ENCODE peak calls at places on chromosomes 16 and 17, in four cellular contexts. S is PC-9, N is cardiac fibroblast, J is right lobe of liver. Z is an unnamed sample.

GRCh38 chr16:1817276-1817589 is 9.4 kb downstream of the HAGH start:
- DNase-seq in S (no peak), N (no peak), J (no peak), Z (no peak)

GRCh38 chr16:53502331-53503269 is at the start of gene AKTIP:
- DNase-seq in S (peak), N (peak), J (peak), Z (peak)

GRCh38 chr17:74145756-74146155 is 57.7 kb upstream of the RPL38 start:
- DNase-seq in S (no peak), N (no peak), J (no peak), Z (no peak)

GRCh38 chr16:81601008-81601428 is 156.4 kb downstream of the CMIP start:
- DNase-seq in S (no peak), N (peak), J (no peak), Z (no peak)

GRCh38 chr16:56450275-56450889 is 750 bp downstream of the NUDT21 start:
- DNase-seq in S (no peak), N (peak), J (no peak), Z (no peak)

GRCh38 chr16:10895053-10895946 is 18.3 kb downstream of the CIITA start:
- DNase-seq in S (no peak), N (peak), J (no peak), Z (no peak)

GRCh38 chr17:21275579-21276339 is 8.8 kb upstream of the MAP2K3 start:
- DNase-seq in S (peak), N (peak), J (peak), Z (peak)

GRCh38 chr16:4477966-4478365 is 1.8 kb downstream of the HMOX2 start:
- DNase-seq in S (peak), N (peak), J (no peak), Z (no peak)

GRCh38 chr16:25143898-25144297 is 32.4 kb downstream of the LCMT1 start:
- DNase-seq in S (no peak), N (no peak), J (no peak), Z (peak)

GRCh38 chr16:11500720-11501346 is 85.9 kb downstream of the LITAF start:
- DNase-seq in S (no peak), N (no peak), J (no peak), Z (no peak)

GRCh38 chr16:30541502-30542329 is 7.1 kb upstream of the ZNF747 start:
- DNase-seq in S (no peak), N (peak), J (no peak), Z (peak)

GRCh38 chr17:35189291-35189690 is 4.9 kb downstream of the SLC35G3 start:
- DNase-seq in S (no peak), N (peak), J (no peak), Z (no peak)

GRCh38 chr16:76854234-76854633 is 336.8 kb upstream of the MON1B start:
- DNase-seq in S (no peak), N (peak), J (no peak), Z (no peak)

GRCh38 chr17:305090-305976 is 47.3 kb downstream of the RPH3AL start:
- DNase-seq in S (peak), N (no peak), J (no peak), Z (peak)

GRCh38 chr16:54318941-54319340 is 32.4 kb upstream of the IRX3 start:
- DNase-seq in S (peak), N (no peak), J (no peak), Z (no peak)

GRCh38 chr16:85872666-85873561 is 26.0 kb upstream of the IRF8 start:
- DNase-seq in S (no peak), N (no peak), J (no peak), Z (no peak)

GRCh38 chr17:30299000-30299399 is 7.3 kb upstream of the BLMH start:
- DNase-seq in S (no peak), N (peak), J (no peak), Z (no peak)

GRCh38 chr17:1455291-1455747 is 713 bp downstream of the CRK start:
- DNase-seq in S (peak), N (peak), J (peak), Z (peak)

GRCh38 chr17:49727353-49727752 is 19.6 kb upstream of the SLC35B1 start:
- DNase-seq in S (no peak), N (no peak), J (no peak), Z (no peak)

GRCh38 chr16:11586856-11587642 is at the start of gene LITAF:
- DNase-seq in S (no peak), N (peak), J (peak), Z (peak)

GRCh38 chr16:25893332-25893731 is 201.6 kb downstream of the HS3ST4 start:
- DNase-seq in S (no peak), N (no peak), J (no peak), Z (no peak)

GRCh38 chr17:43398724-43399595 is at the start of gene ARL4D:
- DNase-seq in S (peak), N (peak), J (peak), Z (peak)

GRCh38 chr16:78735337-78735736 is 635.9 kb downstream of the WWOX start:
- DNase-seq in S (no peak), N (no peak), J (no peak), Z (no peak)

GRCh38 chr17:79654350-79654959 is 43.6 kb upstream of the RBFOX3 start:
- DNase-seq in S (no peak), N (no peak), J (no peak), Z (no peak)

GRCh38 chr16:15644306-15644961 is 1.5 kb upstream of the MARF1 start:
- DNase-seq in S (no peak), N (no peak), J (no peak), Z (no peak)

GRCh38 chr17:50209472-50210248 is 8.2 kb upstream of the COL1A1 start:
- DNase-seq in S (no peak), N (peak), J (no peak), Z (peak)

GRCh38 chr17:29977836-29978235 is 36.4 kb downstream of the EFCAB5 start:
- DNase-seq in S (no peak), N (peak), J (no peak), Z (no peak)

GRCh38 chr17:82661717-82662683 is 13.8 kb upstream of the WDR45B start:
- DNase-seq in S (no peak), N (no peak), J (no peak), Z (peak)

GRCh38 chr17:65518256-65518655 is 43.2 kb downstream of the AXIN2 start:
- DNase-seq in S (no peak), N (peak), J (no peak), Z (no peak)

GRCh38 chr17:19022747-19023146 is 18.2 kb upstream of the FAM83G start:
- DNase-seq in S (no peak), N (no peak), J (no peak), Z (peak)

GRCh38 chr16:31093132-31093703 is 1.4 kb downstream of the VKORC1 start:
- DNase-seq in S (peak), N (peak), J (peak), Z (no peak)

GRCh38 chr17:81967533-81968395 is 6.8 kb upstream of the NOTUM start:
- DNase-seq in S (no peak), N (peak), J (peak), Z (peak)

GRCh38 chr17:37791434-37791833 is 46.6 kb upstream of the HNF1B start:
- DNase-seq in S (no peak), N (peak), J (no peak), Z (peak)

DNA sequence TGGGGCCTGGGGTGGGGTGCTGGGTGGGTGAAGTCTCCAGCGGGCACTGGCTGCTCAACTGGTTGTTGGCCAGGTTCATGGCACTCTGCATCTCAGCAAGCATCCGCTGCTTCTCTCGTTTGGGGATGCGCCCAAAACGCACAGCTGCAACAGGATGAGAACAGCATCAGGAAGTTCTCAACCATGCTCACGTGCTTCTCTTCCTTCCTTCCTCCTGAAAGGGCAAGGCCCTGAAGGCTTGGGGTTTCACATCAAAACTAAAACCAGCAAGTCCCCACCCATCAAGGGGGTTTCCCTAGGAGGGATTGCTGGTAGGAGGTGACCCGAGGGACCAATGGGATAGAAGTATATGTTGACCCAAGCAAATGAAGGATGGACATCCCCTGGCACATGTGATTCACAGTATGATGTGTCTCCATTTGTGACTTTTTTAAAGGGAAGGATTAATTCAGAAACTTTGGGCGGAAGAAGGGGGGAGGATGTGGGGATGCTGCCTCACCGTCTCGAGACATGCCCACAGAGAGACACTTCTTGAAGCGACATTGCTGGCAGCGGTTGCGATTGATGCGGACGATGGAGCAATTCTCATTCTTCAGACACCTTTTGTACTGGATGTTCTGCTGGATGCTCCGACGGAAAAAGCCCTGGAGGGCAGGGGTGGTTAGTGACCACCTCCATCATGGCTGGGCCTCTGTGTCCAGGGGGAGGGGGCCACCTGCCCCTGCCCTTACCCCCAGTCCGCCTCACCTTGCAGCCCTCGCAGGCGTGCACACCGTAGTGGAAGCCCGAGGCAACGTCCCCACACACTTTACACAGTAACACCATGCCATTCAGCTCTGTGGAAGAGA is 4.2 kb downstream of the NR1D1 start:
- DNase-seq in S (no peak), N (no peak), J (no peak), Z (peak)
- H3K4me3 ChIP-seq in S (no peak), N (no peak), J (no peak), Z (no peak)

GRCh38 chr17:77382966-77383612 is 242.3 kb downstream of the SEC14L1 start:
- DNase-seq in S (no peak), N (peak), J (no peak), Z (no peak)

GRCh38 chr17:77381731-77382130 is 241.0 kb downstream of the SEC14L1 start:
- DNase-seq in S (no peak), N (no peak), J (no peak), Z (no peak)

GRCh38 chr17:77383613-77384608 is 243.1 kb downstream of the SEC14L1 start:
- DNase-seq in S (no peak), N (no peak), J (peak), Z (no peak)

GRCh38 chr17:77381185-77381700 is 240.5 kb downstream of the SEC14L1 start:
- DNase-seq in S (no peak), N (no peak), J (no peak), Z (no peak)

DNA sequence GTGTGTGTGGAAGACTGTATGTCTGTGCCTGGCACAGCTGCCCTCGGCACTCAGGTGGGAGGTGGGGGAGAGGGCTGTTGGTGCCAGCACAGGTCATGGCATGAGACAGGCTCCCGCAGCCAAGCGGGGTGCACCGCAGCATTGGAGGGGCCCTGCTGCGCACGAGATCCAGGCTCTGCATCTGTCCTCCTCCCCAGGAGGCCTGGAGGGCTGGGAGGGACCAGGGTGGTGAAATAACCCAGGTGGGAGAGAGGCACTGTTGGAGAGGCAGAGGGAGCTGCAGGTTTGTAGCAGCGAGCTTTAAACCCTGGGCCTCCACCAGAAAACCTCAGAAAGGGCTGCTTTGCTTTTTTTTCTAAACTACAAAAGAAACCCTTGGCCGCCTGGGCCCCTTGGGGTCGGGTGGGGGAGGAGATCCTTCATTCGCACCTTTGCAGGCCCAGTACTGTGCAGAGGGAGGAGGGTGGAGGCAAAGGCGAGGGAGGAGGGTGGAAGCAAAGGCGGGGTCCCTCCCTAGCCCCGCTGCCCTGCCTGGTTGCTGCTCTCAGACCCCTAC is 241.7 kb downstream of the SEC14L1 start:
- DNase-seq in S (no peak), N (no peak), J (no peak), Z (no peak)
- H3K4me3 ChIP-seq in S (no peak), N (no peak), J (no peak), Z (no peak)

GRCh38 chr17:77688369-77688768 is 270.1 kb upstream of the TNRC6C start:
- DNase-seq in S (no peak), N (no peak), J (no peak), Z (no peak)

GRCh38 chr17:77687921-77688320 is 270.6 kb upstream of the TNRC6C start:
- DNase-seq in S (no peak), N (no peak), J (no peak), Z (no peak)

GRCh38 chr17:77692571-77693161 is 265.8 kb upstream of the TNRC6C start:
- DNase-seq in S (no peak), N (peak), J (peak), Z (no peak)

GRCh38 chr17:77691216-77692085 is 267.1 kb upstream of the TNRC6C start:
- DNase-seq in S (no peak), N (no peak), J (peak), Z (no peak)

DNA sequence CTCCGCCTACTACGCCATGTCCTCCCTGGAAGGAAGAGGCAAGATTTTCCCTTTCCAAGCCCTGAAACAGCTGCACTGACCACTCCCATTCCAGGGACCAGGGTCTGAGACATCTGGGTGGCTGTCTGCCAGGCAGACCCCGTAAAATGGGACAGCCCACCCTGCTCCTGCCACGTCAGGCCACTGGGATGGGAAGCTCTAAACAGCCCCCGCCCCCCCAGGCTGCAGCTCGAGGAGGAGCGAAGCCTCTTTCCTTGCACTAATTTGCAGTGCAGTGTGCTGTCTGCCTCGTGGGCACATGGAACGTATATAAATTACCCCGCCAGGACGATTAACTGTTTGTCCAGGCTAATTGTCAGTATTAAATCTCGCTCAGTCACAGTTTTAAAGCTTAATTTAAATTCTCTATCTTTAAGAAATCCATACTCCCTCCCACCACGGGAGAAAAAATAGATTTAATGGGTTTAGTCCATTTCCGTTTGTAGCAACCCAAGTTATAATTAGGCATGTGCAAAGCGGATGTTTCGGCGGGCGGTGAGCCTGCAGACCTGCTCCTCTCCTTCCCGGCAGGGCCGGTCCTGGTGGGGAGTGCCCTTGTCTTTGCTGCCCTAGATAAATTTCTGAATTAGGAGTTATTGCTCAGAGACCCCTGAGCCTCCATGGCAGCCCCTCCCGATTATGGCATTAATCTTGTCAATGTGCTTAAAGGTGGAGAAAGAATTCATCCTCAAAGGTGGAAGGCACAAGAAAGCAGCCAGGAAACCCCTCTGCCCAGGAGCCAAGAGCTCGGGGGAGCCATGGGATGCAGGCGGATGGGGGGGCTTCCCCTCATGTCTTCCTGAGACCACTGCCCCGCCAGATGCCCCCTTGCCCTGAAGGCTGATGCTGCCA is 268.0 kb upstream of the TNRC6C start:
- DNase-seq in S (no peak), N (no peak), J (no peak), Z (no peak)
- H3K4me3 ChIP-seq in S (no peak), N (no peak), J (no peak), Z (no peak)

GRCh38 chr16:84638195-84638806 is 10.0 kb upstream of the KLHL36 start:
- DNase-seq in S (no peak), N (no peak), J (no peak), Z (no peak)

GRCh38 chr16:84640145-84640544 is 8.2 kb upstream of the KLHL36 start:
- DNase-seq in S (no peak), N (no peak), J (no peak), Z (no peak)

GRCh38 chr16:84643180-84643583 is 5.1 kb upstream of the KLHL36 start:
- DNase-seq in S (peak), N (peak), J (peak), Z (peak)

GRCh38 chr16:84643677-84644076 is 4.6 kb upstream of the KLHL36 start:
- DNase-seq in S (no peak), N (no peak), J (no peak), Z (no peak)

DNA sequence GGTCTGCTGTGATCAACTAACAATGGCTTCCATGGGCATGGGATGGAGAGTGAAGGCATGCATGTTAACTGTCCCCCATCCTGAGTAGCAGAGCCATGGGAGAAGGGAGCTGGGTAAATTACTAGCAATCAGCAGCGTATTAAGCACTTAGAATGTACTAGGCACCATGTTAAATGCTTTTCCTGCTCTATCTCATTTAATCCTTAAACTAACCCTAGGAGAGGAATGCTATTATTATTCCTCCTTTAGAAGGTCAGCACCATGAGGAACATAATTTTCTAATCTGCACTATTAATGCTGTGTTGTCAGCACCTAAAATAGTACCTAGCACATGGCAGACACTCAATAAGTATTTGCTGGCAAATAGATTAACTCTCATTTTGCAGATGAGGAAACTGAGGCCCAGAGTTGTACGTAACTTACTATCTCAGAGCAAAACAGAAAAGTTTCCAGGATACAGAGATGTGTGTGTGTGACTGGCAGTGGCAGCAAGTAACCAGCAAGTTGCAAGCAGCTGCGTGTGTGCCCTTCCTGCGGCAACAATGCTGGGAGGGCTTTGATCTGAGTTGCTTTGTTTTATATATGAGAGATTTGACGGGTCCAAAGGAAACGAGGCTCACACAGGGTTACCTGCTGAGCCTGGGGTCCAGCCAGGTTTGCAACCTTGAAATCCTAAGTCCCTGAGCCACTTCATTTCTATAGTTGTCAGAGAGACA is 6.5 kb upstream of the KLHL36 start:
- DNase-seq in S (no peak), N (no peak), J (no peak), Z (no peak)
- H3K4me3 ChIP-seq in S (no peak), N (no peak), J (no peak), Z (no peak)

GRCh38 chr16:87207509-87207908 is 109.7 kb downstream of the C16orf95 start:
- DNase-seq in S (no peak), N (peak), J (no peak), Z (no peak)
- H3K4me3 ChIP-seq in S (no peak), N (no peak), J (no peak), Z (no peak)

DNA sequence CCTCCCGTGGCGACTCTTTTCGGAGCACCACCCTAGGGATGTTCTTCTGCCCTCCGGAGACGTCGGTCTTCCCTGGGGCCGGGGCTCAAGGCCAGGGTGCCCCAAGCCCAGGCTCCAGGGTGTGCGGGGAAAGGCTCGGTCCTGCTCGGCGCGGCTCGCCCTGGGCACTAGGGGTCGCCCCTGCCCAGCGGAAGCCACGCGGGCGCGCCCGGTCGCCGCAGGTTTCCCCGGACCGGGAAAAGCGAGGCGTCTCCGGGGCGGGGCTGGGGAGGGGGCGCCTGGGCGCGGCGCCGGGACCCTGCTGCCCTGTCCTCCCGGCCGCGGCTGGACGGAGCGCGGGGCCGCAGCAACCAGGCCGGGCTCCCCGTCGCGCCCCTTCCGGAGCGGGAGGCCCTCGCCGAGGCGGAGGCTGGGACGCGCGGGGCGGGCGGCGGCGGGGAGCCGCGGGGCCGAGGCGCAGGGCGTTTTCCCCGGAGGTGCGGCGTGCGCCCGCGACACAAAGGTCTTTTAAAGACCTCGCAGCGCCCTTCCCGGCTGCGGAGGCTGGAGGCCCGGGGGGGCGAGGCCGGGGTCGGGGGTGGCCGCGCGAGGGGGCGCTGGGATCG is 76.4 kb downstream of the MRC2 start:
- DNase-seq in S (no peak), N (peak), J (peak), Z (peak)
- H3K4me3 ChIP-seq in S (peak), N (peak), J (peak), Z (no peak)

GRCh38 chr16:67429799-67430503 is 970 bp upstream of the HSD11B2 start:
- DNase-seq in S (no peak), N (no peak), J (no peak), Z (no peak)
- H3K4me3 ChIP-seq in S (peak), N (no peak), J (peak), Z (peak)

Z was measured in mucosa of descending colon.